ENCODE peak calls at places on chromosomes 3 and 15, in four cellular contexts. D is HepG2, L is GM12878, Q is K562. E is an unnamed sample.

GRCh38 chr3:15563190-15563589 is 38.2 kb downstream of the HACL1 start:
- DNase-seq in D (no peak), L (no peak), Q (no peak), E (no peak)

GRCh38 chr3:73228425-73228824 is 167.0 kb downstream of the EBLN2 start:
- DNase-seq in D (no peak), L (no peak), Q (no peak), E (no peak)

GRCh38 chr15:41811432-41812195 is 16.3 kb upstream of the JMJD7 start:
- DNase-seq in D (peak), L (no peak), Q (peak), E (peak)

GRCh38 chr15:70208332-70208731 is 110.6 kb upstream of the TLE3 start:
- DNase-seq in D (no peak), L (no peak), Q (no peak), E (no peak)

GRCh38 chr3:144259267-144259666 is 287.6 kb downstream of the DIPK2A start:
- DNase-seq in D (no peak), L (no peak), Q (no peak), E (no peak)

GRCh38 chr3:109114746-109115145 is 3.2 kb downstream of the MORC1 start:
- DNase-seq in D (no peak), L (no peak), Q (no peak), E (no peak)

GRCh38 chr15:38721549-38721948 is 156.9 kb upstream of the RASGRP1 start:
- DNase-seq in D (no peak), L (no peak), Q (no peak), E (no peak)

GRCh38 chr3:50167069-50167781 is 12.1 kb downstream of the SEMA3F start:
- DNase-seq in D (peak), L (no peak), Q (no peak), E (no peak)

GRCh38 chr15:71707230-71708051 is 102.9 kb upstream of the NR2E3 start:
- DNase-seq in D (no peak), L (no peak), Q (no peak), E (no peak)

GRCh38 chr15:88274534-88275460 is 18.3 kb upstream of the NTRK3 start:
- DNase-seq in D (peak), L (no peak), Q (peak), E (peak)

GRCh38 chr15:73767794-73768501 is 14.8 kb upstream of the INSYN1 start:
- DNase-seq in D (no peak), L (no peak), Q (no peak), E (no peak)

GRCh38 chr15:69031013-69032001 is 16.8 kb downstream of the NOX5 start:
- DNase-seq in D (no peak), L (no peak), Q (peak), E (peak)

GRCh38 chr15:58298883-58299282 is 132.9 kb upstream of the LIPC start:
- DNase-seq in D (no peak), L (no peak), Q (no peak), E (no peak)

GRCh38 chr3:16507540-16508241 is 5.8 kb downstream of the RFTN1 start:
- DNase-seq in D (no peak), L (no peak), Q (no peak), E (no peak)

GRCh38 chr3:172129868-172130751 is 90.7 kb downstream of the FNDC3B start:
- DNase-seq in D (peak), L (no peak), Q (peak), E (peak)

GRCh38 chr3:127612966-127613365 is 14.8 kb downstream of the MCM2 start:
- DNase-seq in D (no peak), L (no peak), Q (no peak), E (no peak)

GRCh38 chr3:47225310-47225906 is 57.2 kb downstream of the KIF9 start:
- DNase-seq in D (no peak), L (peak), Q (no peak), E (no peak)

GRCh38 chr15:52493968-52494367 is 34.7 kb downstream of the MYO5A start:
- DNase-seq in D (no peak), L (no peak), Q (no peak), E (no peak)

GRCh38 chr3:167318996-167319615 is 61.0 kb downstream of the ZBBX start:
- DNase-seq in D (no peak), L (no peak), Q (no peak), E (no peak)

GRCh38 chr3:133168025-133168401 is 129.8 kb downstream of the TMEM108 start:
- DNase-seq in D (no peak), L (no peak), Q (no peak), E (no peak)

GRCh38 chr3:187748050-187748481 is 2.8 kb upstream of the BCL6 start:
- DNase-seq in D (peak), L (no peak), Q (peak), E (peak)

GRCh38 chr3:171982829-171983228 is 56.5 kb upstream of the FNDC3B start:
- DNase-seq in D (no peak), L (no peak), Q (no peak), E (no peak)

GRCh38 chr15:65212097-65212496 is 824 bp upstream of the CILP start:
- DNase-seq in D (peak), L (no peak), Q (peak), E (peak)

GRCh38 chr3:76369170-76369569 is 583.8 kb upstream of the ZNF717 start:
- DNase-seq in D (no peak), L (no peak), Q (no peak), E (peak)

GRCh38 chr3:45988804-45989203 is 6.8 kb downstream of the FYCO1 start:
- DNase-seq in D (no peak), L (no peak), Q (no peak), E (no peak)

GRCh38 chr3:96813134-96813819 is 1.1 kb upstream of the EPHA6 start:
- DNase-seq in D (peak), L (peak), Q (peak), E (peak)

GRCh38 chr3:133468251-133468721 is 68.4 kb downstream of the BFSP2 start:
- DNase-seq in D (no peak), L (no peak), Q (no peak), E (no peak)

GRCh38 chr3:197380786-197381185 is 82.4 kb upstream of the DLG1 start:
- DNase-seq in D (no peak), L (no peak), Q (peak), E (no peak)

GRCh38 chr3:152047465-152047864 is 174.0 kb downstream of the SUCNR1 start:
- DNase-seq in D (no peak), L (no peak), Q (no peak), E (no peak)

GRCh38 chr15:33074942-33075341 is 119.6 kb downstream of the FMN1 start:
- DNase-seq in D (no peak), L (no peak), Q (no peak), E (no peak)

GRCh38 chr15:33068007-33068441 is 126.5 kb downstream of the FMN1 start:
- DNase-seq in D (peak), L (no peak), Q (no peak), E (peak)

GRCh38 chr15:33068531-33068990 is 126.0 kb downstream of the FMN1 start:
- DNase-seq in D (peak), L (no peak), Q (no peak), E (no peak)

GRCh38 chr15:33069161-33069560 is 125.4 kb downstream of the FMN1 start:
- DNase-seq in D (no peak), L (no peak), Q (no peak), E (no peak)

GRCh38 chr15:33071451-33071850 is 123.1 kb downstream of the FMN1 start:
- DNase-seq in D (no peak), L (no peak), Q (no peak), E (no peak)
- TF ChIP-seq FOXK2 in D (no peak), L (no peak), Q (no peak), E (no peak)

GRCh38 chr3:32959370-32959769 is 7.9 kb downstream of the CCR4 start:
- DNase-seq in D (no peak), L (no peak), Q (no peak), E (no peak)

GRCh38 chr3:32954506-32954905 is 3.1 kb downstream of the CCR4 start:
- DNase-seq in D (no peak), L (no peak), Q (no peak), E (no peak)

GRCh38 chr3:32958509-32958908 is 7.1 kb downstream of the CCR4 start:
- DNase-seq in D (peak), L (no peak), Q (no peak), E (no peak)

GRCh38 chr3:32960404-32961160 is 9.1 kb downstream of the CCR4 start:
- DNase-seq in D (no peak), L (no peak), Q (no peak), E (no peak)

DNA sequence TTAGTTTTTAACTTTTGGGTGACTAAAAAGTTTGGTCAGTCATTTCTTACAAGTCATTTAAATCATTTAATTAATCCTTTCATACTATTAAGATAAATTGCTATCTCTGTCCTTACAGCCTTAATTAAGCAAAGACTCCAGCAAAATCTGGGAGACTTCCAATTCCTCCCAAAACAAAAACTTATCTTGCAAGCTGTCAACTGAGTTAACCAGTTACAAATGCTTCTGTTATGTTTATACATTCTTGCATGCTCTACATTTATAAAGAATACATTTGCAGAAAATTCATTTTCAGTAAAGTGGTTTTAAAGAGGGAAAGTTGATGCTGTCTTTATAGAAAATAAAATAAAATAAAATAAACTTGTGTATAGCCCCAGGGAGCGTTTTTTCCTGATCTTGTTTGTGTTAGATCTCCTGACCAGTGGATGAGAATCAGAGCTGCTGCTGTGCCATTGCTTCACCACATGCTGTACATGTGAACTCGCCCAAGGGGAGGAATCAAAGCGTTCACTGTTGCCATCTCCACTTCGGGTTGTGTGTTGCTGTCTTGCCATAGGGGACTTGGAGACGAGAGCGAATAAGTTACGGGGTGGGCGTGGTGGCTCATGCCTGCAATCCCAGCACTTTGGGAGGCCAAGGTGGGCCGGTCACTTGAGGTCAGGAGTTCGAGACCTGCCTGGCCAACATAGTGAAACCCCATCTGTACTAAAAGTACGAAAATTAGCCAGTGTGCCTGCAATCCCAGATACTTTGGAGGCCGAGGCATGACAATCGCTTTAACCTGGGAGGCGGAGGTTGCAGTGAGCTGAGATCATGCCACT is 5.5 kb downstream of the CCR4 start:
- DNase-seq in D (no peak), L (no peak), Q (no peak), E (no peak)
- TF ChIP-seq SP1 in D (no peak), L (no peak), Q (no peak), E (no peak)

DNA sequence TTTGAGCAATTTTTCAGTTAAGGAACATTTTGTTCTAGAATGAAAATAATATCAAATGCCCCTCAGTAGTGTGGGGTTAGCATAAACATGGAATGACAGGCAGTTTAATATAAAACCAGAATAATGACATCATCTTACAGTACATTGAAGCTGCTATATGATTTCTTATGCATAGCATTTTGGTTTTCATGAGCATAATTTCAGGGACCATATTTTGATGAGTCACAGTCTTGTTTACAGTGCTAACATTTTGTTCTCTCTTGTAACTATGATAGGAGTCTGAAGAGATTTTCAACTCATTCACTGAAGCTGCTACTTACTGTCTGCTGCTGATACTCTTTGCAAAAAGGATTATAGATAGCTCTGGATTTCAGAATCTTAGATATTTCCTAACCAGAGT is 92.7 kb upstream of the CCDC54 start:
- DNase-seq in D (no peak), L (no peak), Q (no peak), E (no peak)
- TF ChIP-seq FOXK2 in D (no peak), L (no peak), Q (no peak), E (no peak)

DNA sequence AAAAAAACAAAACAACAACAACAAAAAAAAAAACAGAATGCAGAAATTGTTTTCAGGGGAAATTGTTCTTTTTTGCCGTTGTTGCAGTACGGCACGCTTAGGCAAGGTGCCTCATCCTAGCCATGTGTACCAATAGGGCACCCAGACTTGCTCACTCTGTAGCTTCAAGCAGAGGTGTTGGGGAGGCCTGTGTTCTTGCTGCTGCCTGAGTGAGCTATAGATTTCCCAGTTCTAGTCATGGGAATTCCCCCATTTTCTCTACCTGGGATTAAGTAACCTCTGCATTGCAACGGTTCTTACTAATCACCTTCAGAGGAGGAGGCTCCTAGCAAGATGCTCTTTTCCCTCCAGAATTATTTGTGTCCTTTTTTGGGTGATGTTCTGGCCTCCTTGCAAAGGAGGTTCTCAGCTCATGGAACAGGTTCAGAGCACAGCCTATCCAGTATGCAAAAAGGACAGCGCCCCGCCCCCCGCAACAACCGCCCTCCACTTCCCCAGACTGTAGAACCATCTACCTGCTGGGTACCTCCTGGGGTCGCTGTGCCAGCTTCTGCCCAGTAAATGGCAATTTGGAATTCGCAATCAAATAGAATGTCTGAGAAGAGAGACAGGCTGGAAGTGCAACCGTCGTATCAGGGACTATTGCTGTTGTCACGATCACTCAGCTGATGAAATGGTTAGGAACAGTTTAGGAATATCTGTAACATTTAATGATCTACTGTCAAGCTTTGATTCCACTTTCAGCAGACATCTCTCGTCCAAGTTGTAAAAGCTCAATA is 13.1 kb upstream of the PARL start:
- DNase-seq in D (no peak), L (no peak), Q (no peak), E (no peak)
- TF ChIP-seq SP1 in D (no peak), L (no peak), Q (no peak), E (no peak)

DNA sequence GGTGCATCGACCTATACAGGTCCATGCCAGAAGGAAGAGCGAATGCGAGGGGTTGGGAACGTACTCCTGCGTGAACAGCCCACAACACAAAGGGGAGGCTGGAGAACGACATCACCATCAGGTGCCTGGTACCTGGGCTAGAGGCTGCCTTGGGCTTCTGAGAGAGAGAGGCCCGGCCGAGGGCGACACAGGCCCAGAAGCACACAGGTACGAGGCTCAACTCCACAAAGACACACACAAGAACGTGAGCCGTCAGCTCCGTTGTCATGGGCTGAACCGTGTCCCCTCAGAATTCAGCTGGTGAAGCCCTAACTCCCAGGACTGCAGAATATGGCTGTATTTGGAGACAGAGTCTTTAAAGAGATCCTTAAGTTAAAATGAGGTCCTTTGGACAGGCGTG is 134.3 kb downstream of the ATP10A start:
- DNase-seq in D (no peak), L (no peak), Q (no peak), E (no peak)
- TF ChIP-seq FOXK2 in D (no peak), L (no peak), Q (no peak), E (no peak)

GRCh38 chr15:101058735-101059134 is 139.6 kb downstream of the LRRK1 start:
- DNase-seq in D (no peak), L (no peak), Q (no peak), E (no peak)
- TF ChIP-seq SP1 in D (no peak), L (no peak), Q (no peak), E (no peak)